ENCODE peak calls at places on chromosomes 4 and X, in ten cellular contexts. D, B, W, T, A, L, M, V, K and N are unnamed samples.
A peak's percentile ranks its signal among the peaks of the same experiment; 100 is the strongest.

GRCh38 chr4:24988776-24989175 is 42.0 kb downstream of the LGI2 start:
- DNase-seq in D (no peak), A (no peak), B (no peak), M (no peak), V (peak; percentile 55), K (no peak), W (no peak), T (peak; percentile 33), L (no peak), N (no peak)

GRCh38 chr4:138310991-138311390 is 68.8 kb upstream of the SLC7A11 start:
- DNase-seq in M (no peak), B (no peak), L (no peak), T (peak; percentile 55), V (peak; percentile 80), K (no peak), D (no peak), W (no peak), A (no peak), N (no peak)

GRCh38 chr4:105389167-105389566 is 84.7 kb downstream of the PPA2 start:
- DNase-seq in A (no peak), D (no peak), K (no peak), T (no peak), B (no peak), V (peak; percentile 37), L (no peak), M (no peak), W (no peak), N (no peak)

GRCh38 chr4:158938462-158939044 is 164.3 kb upstream of the RAPGEF2 start:
- DNase-seq in T (no peak), A (no peak), B (no peak), W (no peak), K (no peak), L (no peak), V (peak; percentile 35), D (no peak), M (no peak), N (no peak)

GRCh38 chr4:133800966-133801365 is 400.6 kb downstream of the PABPC4L start:
- DNase-seq in W (no peak), V (no peak), D (no peak), B (no peak), L (no peak), K (no peak), T (no peak), M (no peak), A (no peak), N (no peak)

GRCh38 chrX:356385-357034 is 30.2 kb downstream of the PPP2R3B start:
- DNase-seq in D (no peak), T (no peak), L (peak; percentile 29), K (no peak), V (peak; percentile 69), W (no peak), B (peak; percentile 32), M (no peak), A (no peak), N (peak; percentile 91)

GRCh38 chrX:12887767-12888166 is 18.7 kb upstream of the TLR8 start:
- DNase-seq in A (no peak), M (no peak), B (no peak), D (no peak), L (no peak), T (no peak), W (no peak), V (no peak), K (no peak), N (no peak)

GRCh38 chrX:37367946-37368345 is 18.8 kb downstream of the PRRG1 start:
- DNase-seq in V (no peak), L (no peak), W (no peak), B (no peak), K (no peak), D (no peak), A (no peak), M (no peak), T (no peak), N (no peak)

GRCh38 chr4:106803107-106803506 is 233.0 kb downstream of the DKK2 start:
- DNase-seq in L (no peak), B (no peak), K (no peak), A (no peak), T (no peak), V (peak; percentile 13), W (no peak), M (no peak), D (no peak), N (no peak)

DNA sequence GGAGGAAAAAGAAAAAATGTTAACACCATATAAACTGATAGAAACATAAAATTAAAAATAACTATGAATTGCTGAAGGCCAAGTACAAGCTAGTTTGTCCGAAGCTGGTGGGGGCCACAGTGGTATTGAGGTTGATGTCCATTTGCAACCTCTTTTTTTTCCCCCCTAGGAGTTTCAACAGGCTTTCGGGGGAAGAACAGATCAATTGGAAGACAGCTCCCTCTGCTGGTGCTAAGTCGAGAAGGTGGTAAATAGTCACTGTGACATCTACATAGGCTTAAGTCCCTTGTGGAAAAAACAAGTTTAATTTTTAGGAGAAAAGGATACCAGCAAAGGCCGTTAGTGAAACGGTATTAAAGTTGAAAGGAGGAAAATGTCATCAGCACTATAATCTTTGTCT is 115.7 kb upstream of the ZXDA start:
- DNase-seq in V (peak; percentile 30), T (peak; percentile 14), K (peak; percentile 42), A (no peak), W (peak; percentile 27), D (peak; percentile 33), L (no peak), B (no peak), M (peak; percentile 4), N (no peak)
- TF ChIP-seq CTCF in V (peak; percentile 36), T (peak; percentile 46), K (peak; percentile 55), A (no peak), W (peak; percentile 16), D (no peak), L (no peak), B (peak; percentile 48), M (no peak), N (peak; percentile 45)

DNA sequence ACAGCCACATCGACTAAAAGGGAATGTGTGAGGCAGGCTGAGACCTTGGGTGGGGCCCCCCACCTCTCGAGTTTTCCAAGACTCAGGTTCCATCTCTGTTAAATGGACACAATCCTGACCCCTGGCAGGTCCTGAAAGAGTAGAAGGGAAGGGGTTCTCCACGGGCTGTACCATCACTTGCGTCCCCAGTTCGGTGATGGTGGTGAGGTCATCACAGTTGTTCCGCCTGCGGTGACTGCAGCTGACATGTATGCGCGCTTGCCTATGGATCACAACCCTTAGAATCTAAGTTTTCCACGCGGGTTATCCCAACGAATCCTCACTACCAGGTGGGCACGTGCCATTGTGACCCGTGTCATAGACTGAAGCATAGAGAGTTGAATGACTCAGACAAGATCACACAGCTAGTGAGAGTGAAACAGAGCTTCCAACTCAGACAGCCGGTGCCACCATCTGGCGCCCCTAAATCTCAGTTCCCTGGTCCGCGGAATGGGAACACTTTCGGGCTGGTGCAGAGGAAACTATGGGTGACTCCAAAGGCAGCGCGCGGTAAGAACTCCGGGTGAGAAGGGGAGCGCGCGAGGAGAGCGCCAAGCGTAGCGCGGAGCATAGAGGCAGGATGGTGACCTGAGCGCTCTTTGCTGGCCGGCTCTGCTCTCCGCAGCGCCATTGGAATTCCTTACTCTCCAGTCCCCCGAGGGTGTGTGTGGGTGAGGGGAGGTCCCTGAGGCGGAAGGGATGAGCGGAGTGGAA is 10.4 kb downstream of the MSX1 start:
- DNase-seq in L (no peak), D (no peak), M (no peak), V (no peak), W (no peak), T (no peak), B (no peak), A (no peak), K (no peak), N (no peak)
- H3K4me3 ChIP-seq in L (no peak overlapping the region), D (no peak overlapping the region), M (no peak overlapping the region), V (no peak overlapping the region), W (no peak overlapping the region), T (no peak overlapping the region), B (no peak overlapping the region), A (peak overlapping the region; percentile 25), K (no peak overlapping the region), N (no peak overlapping the region)

GRCh38 chr4:6706173-6706572 is 3.5 kb downstream of the MRFAP1L1 start:
- DNase-seq in K (no peak), M (no peak), D (no peak), V (no peak), B (no peak), W (no peak), L (no peak), A (no peak), T (no peak), N (no peak)

GRCh38 chr4:6705638-6706037 is 4.0 kb downstream of the MRFAP1L1 start:
- DNase-seq in K (no peak), D (no peak), L (no peak), T (no peak), V (no peak), M (no peak), A (no peak), W (no peak), B (no peak), N (no peak)

GRCh38 chr4:6714954-6715353 is 1.0 kb upstream of the BLOC1S4 start:
- DNase-seq in B (no peak), D (no peak), A (no peak), W (no peak), M (no peak), L (no peak), T (no peak), V (no peak), K (no peak), N (no peak)

GRCh38 chr4:6710282-6710681 is 617 bp upstream of the MRFAP1L1 start:
- DNase-seq in A (no peak), L (no peak), D (no peak), M (no peak), V (no peak), B (no peak), T (no peak), K (no peak), W (no peak), N (no peak)

DNA sequence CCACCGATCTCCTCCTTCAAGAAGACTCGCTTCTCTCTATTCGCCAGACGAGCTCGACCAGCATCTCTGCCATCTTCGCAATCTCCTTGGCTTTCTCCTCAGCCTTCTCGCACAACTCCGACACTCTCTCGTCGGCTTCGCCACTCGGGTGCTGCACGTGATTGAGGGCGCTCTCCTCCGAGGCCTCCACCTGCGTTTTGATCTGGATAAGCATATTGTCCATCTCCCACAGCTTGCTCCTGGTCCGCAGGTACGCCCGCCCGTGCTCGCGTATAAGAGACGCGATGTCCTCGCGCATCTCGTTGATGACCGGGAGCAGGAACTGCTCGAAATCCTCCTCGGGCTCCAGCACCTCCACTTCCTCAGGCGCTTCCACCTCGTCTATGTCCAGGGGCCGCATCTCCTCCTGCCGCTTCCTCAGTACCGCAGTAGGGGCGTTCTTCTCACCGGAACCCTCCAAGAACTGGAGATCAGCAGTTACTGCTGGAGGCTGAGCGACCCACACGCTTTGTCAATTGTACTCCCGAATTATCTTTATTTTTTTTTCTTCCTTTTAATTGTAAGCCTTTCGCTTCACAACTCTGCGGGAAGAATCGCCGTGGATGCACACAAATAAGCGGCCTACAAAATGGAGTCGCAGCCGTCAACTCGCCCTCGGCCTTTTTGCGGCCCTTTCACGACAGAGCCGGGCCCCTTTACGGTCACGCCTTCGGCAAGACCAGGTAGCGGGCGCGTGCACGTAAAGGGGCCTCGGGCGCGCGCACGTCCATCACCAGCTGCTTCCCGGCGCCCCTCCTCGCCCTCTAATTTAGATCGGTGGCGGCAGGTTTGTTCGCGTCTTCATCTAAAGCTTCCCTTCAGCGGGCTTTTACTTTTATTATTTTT is at the start of gene MRFAP1L1:
- DNase-seq in T (peak; percentile 97), W (peak; percentile 97), D (peak; percentile 98), L (peak; percentile 98), M (peak; percentile 96), V (peak; percentile 98), K (peak; percentile 97), B (peak; percentile 98), A (peak; percentile 94), N (peak; percentile 80)
- TF ChIP-seq CTCF in T (peak; percentile 22), W (peak; percentile 22), D (no peak), L (no peak), M (no peak), V (peak; percentile 30), K (no peak), B (no peak), A (no peak), N (peak; percentile 27)

GRCh38 chr4:6917445-6918241 is 8.0 kb downstream of the TBC1D14 start:
- DNase-seq in T (no peak), M (peak; percentile 78), A (peak; percentile 69), D (peak; percentile 96), B (peak; percentile 93), L (peak; percentile 94), W (peak; percentile 95), V (peak; percentile 68), K (peak; percentile 77), N (no peak)
- H3K4me3 ChIP-seq in T (no peak overlapping the region), M (no peak overlapping the region), A (peak overlapping the region; percentile 30), D (no peak overlapping the region), B (peak overlapping the region; percentile 11), L (no peak overlapping the region), W (peak overlapping the region; percentile 10), V (no peak overlapping the region), K (no peak overlapping the region), N (no peak overlapping the region)